ENCODE peak calls at places on chromosomes 13 and 19, in ten cellular contexts. K is fibroblast of the aortic adventitia; P is omental fat pad; G is mammary epithelial cell; B is ELR; W is stimulated activated CD8-positive, alpha-beta memory T cell treated with anti-CD3 and anti-CD28 coated beads, Interleukin-7, amount 100 ng/mL, for 24 hours; R is T-helper 2 cell treated with Interferon-gamma antibody and Interleukin-4, amounts not matched to agents 5 μg/mL and 100 μg/mL, for 36 hours; M is choroid plexus epithelial cell; O is HCT116; Z is effector CD4-positive, alpha-beta T cell. V is an unnamed sample.

GRCh38 chr13:81658598-81659370 is 1317.9 kb upstream of the SPRY2 start:
- DNase-seq in O (no peak), K (no peak), Z (no peak), W (no peak), M (no peak), R (no peak), P (no peak), B (no peak), G (no peak), V (no peak)

GRCh38 chr19:9187191-9187590 is 8.4 kb downstream of the OR7D2 start:
- DNase-seq in W (no peak), R (no peak), Z (no peak), M (no peak), O (no peak), G (no peak), K (no peak), P (no peak), B (no peak), V (no peak)

GRCh38 chr13:82165396-82166174 is 1716.7 kb downstream of the SLITRK1 start:
- DNase-seq in G (no peak), Z (no peak), O (no peak), M (no peak), W (no peak), K (no peak), R (no peak), P (no peak), B (no peak), V (no peak)

GRCh38 chr19:1063030-1063908 is 3.7 kb upstream of the ARHGAP45 start:
- DNase-seq in P (no peak), B (peak), Z (peak), O (peak), K (no peak), G (no peak), M (no peak), R (peak), W (no peak), V (no peak)

GRCh38 chr13:109856350-109856749 is 70.0 kb upstream of the IRS2 start:
- DNase-seq in P (no peak), W (no peak), B (no peak), O (no peak), Z (no peak), K (no peak), M (no peak), R (no peak), G (no peak), V (no peak)

GRCh38 chr19:18157465-18158063 is 4.6 kb downstream of the PIK3R2 start:
- DNase-seq in M (no peak), P (no peak), G (peak), Z (no peak), B (no peak), R (no peak), W (no peak), K (no peak), O (no peak), V (no peak)

GRCh38 chr19:5562280-5562679 is 5.5 kb downstream of the TINCR start:
- DNase-seq in Z (no peak), K (no peak), M (no peak), O (no peak), B (no peak), G (no peak), W (no peak), R (no peak), P (no peak), V (no peak)

GRCh38 chr13:83221813-83222241 is 660.4 kb downstream of the SLITRK1 start:
- DNase-seq in K (peak), O (no peak), Z (no peak), P (no peak), W (no peak), R (no peak), G (peak), M (peak), B (peak), V (peak)

GRCh38 chr19:13366529-13367143 is 139.6 kb downstream of the CACNA1A start:
- DNase-seq in B (peak), O (peak), M (peak), P (no peak), K (peak), Z (no peak), W (no peak), G (peak), R (no peak), V (peak)

GRCh38 chr13:44011036-44011435 is 131.3 kb downstream of the LACC1 start:
- DNase-seq in B (peak), M (peak), P (no peak), Z (no peak), K (no peak), R (no peak), G (no peak), O (no peak), W (no peak), V (no peak)

GRCh38 chr13:109949395-109949794 is 163.0 kb upstream of the IRS2 start:
- DNase-seq in P (no peak), W (no peak), M (no peak), K (peak), Z (no peak), B (peak), R (no peak), O (no peak), G (no peak), V (no peak)

GRCh38 chr13:40220299-40220935 is 446.0 kb downstream of the FOXO1 start:
- DNase-seq in O (no peak), B (no peak), R (peak), G (no peak), Z (no peak), K (no peak), M (peak), W (no peak), P (no peak), V (peak)

GRCh38 chr13:49938921-49939320 is 2.8 kb upstream of the SPRYD7 start:
- DNase-seq in P (no peak), B (no peak), O (no peak), M (no peak), W (no peak), G (no peak), Z (no peak), R (no peak), K (no peak), V (no peak)

GRCh38 chr19:7720351-7720750 is 11.6 kb downstream of the CLEC4G start:
- DNase-seq in K (no peak), W (no peak), Z (no peak), R (no peak), P (no peak), G (no peak), O (no peak), B (no peak), M (no peak), V (no peak)

GRCh38 chr19:29176981-29177754 is 35.8 kb downstream of the UQCRFS1 start:
- DNase-seq in M (peak), O (no peak), Z (no peak), R (no peak), G (no peak), B (no peak), K (no peak), W (no peak), P (no peak), V (no peak)

GRCh38 chr19:956747-957451 is 27.2 kb upstream of the WDR18 start:
- DNase-seq in Z (no peak), G (no peak), O (peak), P (no peak), M (peak), R (no peak), B (peak), W (no peak), K (no peak), V (no peak)